ENCODE peak calls at places on chromosomes 7 and 10, in ten cellular contexts. One of them, this sample, is unnamed. For H3K4me1, the result is how much of the 10 kb centered on the place peaks cover.

GRCh38 chr7:46544396-46545008 is 623.4 kb upstream of the IGFBP3 start:
- DNase-seq in ovary: no peak
- DNase-seq in aorta: no peak
- DNase-seq in IMR-90: peak
- DNase-seq in H9: no peak
- DNase-seq in adrenal gland: no peak
- DNase-seq in stomach: no peak
- DNase-seq in esophagus squamous epithelium: no peak
- DNase-seq in astrocyte: peak
- DNase-seq in mammary epithelial cell: peak
- DNase-seq in this sample: no peak

GRCh38 chr7:6376820-6377219 is 70.9 kb downstream of the DAGLB start:
- DNase-seq in aorta: no peak
- DNase-seq in mammary epithelial cell: no peak
- DNase-seq in astrocyte: no peak
- DNase-seq in adrenal gland: no peak
- DNase-seq in H9: no peak
- DNase-seq in IMR-90: no peak
- DNase-seq in esophagus squamous epithelium: no peak
- DNase-seq in ovary: no peak
- DNase-seq in stomach: no peak
- DNase-seq in this sample: no peak

GRCh38 chr7:26515462-26515861 is 223.8 kb downstream of the SNX10 start:
- DNase-seq in aorta: no peak
- DNase-seq in astrocyte: no peak
- DNase-seq in IMR-90: no peak
- DNase-seq in mammary epithelial cell: peak
- DNase-seq in stomach: peak
- DNase-seq in adrenal gland: no peak
- DNase-seq in ovary: no peak
- DNase-seq in H9: no peak
- DNase-seq in esophagus squamous epithelium: no peak
- DNase-seq in this sample: no peak

GRCh38 chr7:40200791-40201190 is 66.0 kb downstream of the SUGCT start:
- DNase-seq in stomach: no peak
- DNase-seq in mammary epithelial cell: peak
- DNase-seq in aorta: no peak
- DNase-seq in H9: no peak
- DNase-seq in astrocyte: peak
- DNase-seq in esophagus squamous epithelium: no peak
- DNase-seq in adrenal gland: no peak
- DNase-seq in IMR-90: peak
- DNase-seq in ovary: no peak
- DNase-seq in this sample: no peak

GRCh38 chr10:48289652-48290238 is 15.2 kb upstream of the FRMPD2 start:
- DNase-seq in astrocyte: no peak
- DNase-seq in aorta: peak
- DNase-seq in mammary epithelial cell: peak
- DNase-seq in stomach: peak
- DNase-seq in esophagus squamous epithelium: no peak
- DNase-seq in adrenal gland: peak
- DNase-seq in ovary: no peak
- DNase-seq in H9: peak
- DNase-seq in IMR-90: peak
- DNase-seq in this sample: peak

GRCh38 chr7:2461268-2462026 is 14.8 kb downstream of the GRIFIN start:
- DNase-seq in IMR-90: no peak
- DNase-seq in ovary: no peak
- DNase-seq in esophagus squamous epithelium: no peak
- DNase-seq in aorta: no peak
- DNase-seq in mammary epithelial cell: no peak
- DNase-seq in adrenal gland: no peak
- DNase-seq in H9: no peak
- DNase-seq in stomach: no peak
- DNase-seq in astrocyte: no peak
- DNase-seq in this sample: no peak

GRCh38 chr10:97714401-97715258 is 1.1 kb downstream of the MARVELD1 start:
- DNase-seq in adrenal gland: peak
- DNase-seq in astrocyte: peak
- DNase-seq in ovary: peak
- DNase-seq in IMR-90: peak
- DNase-seq in aorta: peak
- DNase-seq in H9: peak
- DNase-seq in mammary epithelial cell: peak
- DNase-seq in esophagus squamous epithelium: no peak
- DNase-seq in stomach: peak
- DNase-seq in this sample: peak

GRCh38 chr7:55052081-55052480 is 33.3 kb downstream of the EGFR start:
- DNase-seq in ovary: no peak
- DNase-seq in H9: no peak
- DNase-seq in stomach: no peak
- DNase-seq in IMR-90: peak
- DNase-seq in adrenal gland: no peak
- DNase-seq in astrocyte: peak
- DNase-seq in aorta: no peak
- DNase-seq in mammary epithelial cell: peak
- DNase-seq in esophagus squamous epithelium: no peak
- DNase-seq in this sample: no peak

GRCh38 chr7:91083855-91084644 is 180.2 kb upstream of the FZD1 start:
- DNase-seq in IMR-90: no peak
- DNase-seq in stomach: peak
- DNase-seq in ovary: no peak
- DNase-seq in esophagus squamous epithelium: no peak
- DNase-seq in astrocyte: no peak
- DNase-seq in mammary epithelial cell: no peak
- DNase-seq in H9: no peak
- DNase-seq in aorta: peak
- DNase-seq in adrenal gland: peak
- DNase-seq in this sample: peak

GRCh38 chr10:27344568-27345454 is 104.2 kb upstream of the ACBD5 start:
- DNase-seq in H9: no peak
- DNase-seq in adrenal gland: no peak
- DNase-seq in stomach: no peak
- DNase-seq in esophagus squamous epithelium: no peak
- DNase-seq in IMR-90: no peak
- DNase-seq in astrocyte: no peak
- DNase-seq in mammary epithelial cell: no peak
- DNase-seq in ovary: no peak
- DNase-seq in aorta: no peak
- DNase-seq in this sample: no peak

GRCh38 chr10:132547421-132547861 is 9.9 kb downstream of the INPP5A start:
- DNase-seq in ovary: peak
- DNase-seq in IMR-90: no peak
- DNase-seq in mammary epithelial cell: no peak
- DNase-seq in adrenal gland: peak
- DNase-seq in astrocyte: no peak
- DNase-seq in aorta: peak
- DNase-seq in H9: no peak
- DNase-seq in stomach: no peak
- DNase-seq in esophagus squamous epithelium: no peak
- DNase-seq in this sample: peak

GRCh38 chr7:50353201-50353600 is 48.7 kb downstream of the IKZF1 start:
- DNase-seq in esophagus squamous epithelium: no peak
- DNase-seq in astrocyte: no peak
- DNase-seq in H9: no peak
- DNase-seq in stomach: no peak
- DNase-seq in aorta: no peak
- DNase-seq in ovary: no peak
- DNase-seq in mammary epithelial cell: no peak
- DNase-seq in adrenal gland: no peak
- DNase-seq in IMR-90: no peak
- DNase-seq in this sample: no peak
- H3K4me1 ChIP-seq in esophagus squamous epithelium: under half
- H3K4me1 ChIP-seq in astrocyte: under half
- H3K4me1 ChIP-seq in H9: under half
- H3K4me1 ChIP-seq in stomach: under half
- H3K4me1 ChIP-seq in aorta: under half
- H3K4me1 ChIP-seq in ovary: under half
- H3K4me1 ChIP-seq in mammary epithelial cell: under half
- H3K4me1 ChIP-seq in adrenal gland: under half
- H3K4me1 ChIP-seq in IMR-90: under half
- H3K4me1 ChIP-seq in this sample: under half

GRCh38 chr10:71982269-71983178 is 18.3 kb downstream of the CHST3 start:
- DNase-seq in aorta: no peak
- DNase-seq in stomach: no peak
- DNase-seq in adrenal gland: no peak
- DNase-seq in esophagus squamous epithelium: no peak
- DNase-seq in mammary epithelial cell: no peak
- DNase-seq in H9: no peak
- DNase-seq in IMR-90: no peak
- DNase-seq in astrocyte: no peak
- DNase-seq in ovary: no peak
- DNase-seq in this sample: no peak
- H3K4me1 ChIP-seq in aorta: under half
- H3K4me1 ChIP-seq in stomach: half or more
- H3K4me1 ChIP-seq in adrenal gland: half or more
- H3K4me1 ChIP-seq in esophagus squamous epithelium: under half
- H3K4me1 ChIP-seq in mammary epithelial cell: under half
- H3K4me1 ChIP-seq in H9: under half
- H3K4me1 ChIP-seq in IMR-90: under half
- H3K4me1 ChIP-seq in astrocyte: half or more
- H3K4me1 ChIP-seq in ovary: half or more
- H3K4me1 ChIP-seq in this sample: half or more

DNA sequence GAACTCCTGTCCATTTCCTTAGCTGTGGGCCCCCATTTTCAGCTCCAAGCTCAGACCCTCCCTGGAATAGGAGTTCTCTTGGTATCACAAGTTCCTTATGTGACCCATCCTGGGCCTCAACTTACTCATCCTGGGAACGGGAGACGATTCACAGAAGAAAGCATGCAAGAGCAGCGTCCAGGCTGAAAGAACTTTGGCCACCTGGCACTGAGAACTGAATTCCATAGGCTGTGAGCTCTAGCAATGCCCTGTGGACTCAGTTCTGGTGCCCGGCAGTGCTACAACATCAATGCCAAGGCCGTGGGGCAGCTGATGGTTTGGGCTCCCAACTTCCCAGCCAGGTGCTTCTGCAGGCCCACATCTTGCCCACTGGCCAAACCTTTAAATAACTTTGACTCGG is 3.9 kb upstream of the CUEDC2 start:
- DNase-seq in H9: no peak
- DNase-seq in IMR-90: no peak
- DNase-seq in adrenal gland: no peak
- DNase-seq in ovary: no peak
- DNase-seq in mammary epithelial cell: no peak
- DNase-seq in stomach: no peak
- DNase-seq in aorta: no peak
- DNase-seq in esophagus squamous epithelium: no peak
- DNase-seq in astrocyte: no peak
- DNase-seq in this sample: no peak
- H3K4me1 ChIP-seq in H9: under half
- H3K4me1 ChIP-seq in IMR-90: under half
- H3K4me1 ChIP-seq in adrenal gland: under half
- H3K4me1 ChIP-seq in ovary: under half
- H3K4me1 ChIP-seq in mammary epithelial cell: under half
- H3K4me1 ChIP-seq in stomach: under half
- H3K4me1 ChIP-seq in aorta: under half
- H3K4me1 ChIP-seq in esophagus squamous epithelium: under half
- H3K4me1 ChIP-seq in astrocyte: under half
- H3K4me1 ChIP-seq in this sample: under half

DNA sequence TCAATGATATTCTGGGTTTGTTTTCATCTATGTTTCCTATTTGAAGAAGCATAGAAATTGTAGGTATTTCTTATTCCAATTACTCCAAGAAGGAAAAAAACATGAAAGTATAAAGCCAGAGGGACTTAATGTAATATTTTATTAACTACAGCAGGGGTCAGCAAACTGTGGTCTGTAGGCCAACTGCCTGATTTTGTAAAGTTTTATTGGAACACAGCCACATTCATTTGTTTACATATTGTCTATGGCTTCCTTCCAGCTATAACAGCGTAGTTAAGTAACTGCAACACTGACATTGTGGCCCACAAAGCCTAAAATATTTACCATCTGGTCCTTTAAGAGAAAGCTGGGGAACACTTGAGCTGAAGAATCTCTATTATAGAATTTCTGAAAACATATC is 306.2 kb downstream of the BICC1 start:
- DNase-seq in stomach: no peak
- DNase-seq in adrenal gland: no peak
- DNase-seq in aorta: no peak
- DNase-seq in IMR-90: peak
- DNase-seq in esophagus squamous epithelium: no peak
- DNase-seq in mammary epithelial cell: peak
- DNase-seq in ovary: no peak
- DNase-seq in astrocyte: peak
- DNase-seq in H9: no peak
- DNase-seq in this sample: no peak
- H3K4me1 ChIP-seq in stomach: under half
- H3K4me1 ChIP-seq in adrenal gland: half or more
- H3K4me1 ChIP-seq in aorta: under half
- H3K4me1 ChIP-seq in IMR-90: under half
- H3K4me1 ChIP-seq in esophagus squamous epithelium: under half
- H3K4me1 ChIP-seq in mammary epithelial cell: under half
- H3K4me1 ChIP-seq in ovary: under half
- H3K4me1 ChIP-seq in astrocyte: under half
- H3K4me1 ChIP-seq in H9: under half
- H3K4me1 ChIP-seq in this sample: under half

GRCh38 chr10:71744897-71745658 is 25.5 kb upstream of the C10orf105 start:
- DNase-seq in H9: no peak
- DNase-seq in astrocyte: no peak
- DNase-seq in ovary: no peak
- DNase-seq in adrenal gland: no peak
- DNase-seq in stomach: no peak
- DNase-seq in esophagus squamous epithelium: no peak
- DNase-seq in aorta: no peak
- DNase-seq in mammary epithelial cell: no peak
- DNase-seq in IMR-90: no peak
- DNase-seq in this sample: no peak
- H3K4me1 ChIP-seq in H9: under half
- H3K4me1 ChIP-seq in astrocyte: under half
- H3K4me1 ChIP-seq in ovary: under half
- H3K4me1 ChIP-seq in adrenal gland: under half
- H3K4me1 ChIP-seq in stomach: half or more
- H3K4me1 ChIP-seq in esophagus squamous epithelium: under half
- H3K4me1 ChIP-seq in aorta: under half
- H3K4me1 ChIP-seq in mammary epithelial cell: under half
- H3K4me1 ChIP-seq in IMR-90: under half
- H3K4me1 ChIP-seq in this sample: half or more

This sample was measured in left ventricle myocardium inferior.